ENCODE peak calls at places on chromosomes 2 and 18, in five cellular contexts. H, Q, C, B and J are unnamed samples.

GRCh38 chr18:23179416-23179815 is 44.1 kb downstream of the CABLES1 start:
- DNase-seq in H (no peak), Q (no peak), C (no peak), B (no peak), J (no peak)

GRCh38 chr2:58680938-58681337 is 439.8 kb upstream of the FANCL start:
- DNase-seq in H (no peak), Q (no peak), C (peak; percentile 2), B (no peak), J (no peak)

GRCh38 chr2:96359310-96359709 is 23.7 kb downstream of the NCAPH start:
- DNase-seq in H (peak; percentile 21), Q (peak; percentile 63), C (no peak), B (peak; percentile 23), J (peak; percentile 44)

GRCh38 chr2:218265626-218266025 is 4.3 kb downstream of the AAMP start:
- DNase-seq in H (no peak), Q (no peak), C (no peak), B (no peak), J (no peak)

GRCh38 chr2:239006886-239007285 is 159.0 kb downstream of the TWIST2 start:
- DNase-seq in H (no peak), Q (no peak), C (no peak), B (peak; percentile 30), J (no peak)

GRCh38 chr2:101900375-101900774 is 91.4 kb upstream of the IL1R2 start:
- DNase-seq in H (peak; percentile 76), Q (no peak), C (no peak), B (peak; percentile 20), J (peak; percentile 70)

GRCh38 chr18:7727381-7728076 is 160.4 kb downstream of the PTPRM start:
- DNase-seq in H (no peak), Q (no peak), C (no peak), B (no peak), J (no peak)

GRCh38 chr2:68368657-68369339 is 3.7 kb downstream of the PLEK start:
- DNase-seq in H (no peak), Q (peak; percentile 72), C (peak; percentile 51), B (peak; percentile 73), J (no peak)

GRCh38 chr2:24343225-24343882 is 17.0 kb downstream of the ITSN2 start:
- DNase-seq in H (no peak), Q (no peak), C (no peak), B (no peak), J (no peak)

GRCh38 chr2:203688798-203689197 is 17.6 kb upstream of the CD28 start:
- DNase-seq in H (no peak), Q (no peak), C (peak; percentile 91), B (no peak), J (no peak)

GRCh38 chr2:108833219-108833618 is 46.6 kb downstream of the CCDC138 start:
- DNase-seq in H (no peak), Q (no peak), C (peak; percentile 75), B (no peak), J (no peak)

GRCh38 chr18:27419646-27420045 is 234.5 kb upstream of the CHST9 start:
- DNase-seq in H (no peak), Q (no peak), C (no peak), B (no peak), J (no peak)

GRCh38 chr2:185338104-185338503 is 400.5 kb upstream of the FSIP2 start:
- DNase-seq in H (no peak), Q (no peak), C (no peak), B (peak; percentile 12), J (no peak)

GRCh38 chr2:85954918-85955420 is 66.2 kb upstream of the ST3GAL5 start:
- DNase-seq in H (no peak), Q (no peak), C (no peak), B (no peak), J (no peak)

GRCh38 chr18:57959278-57959677 is 84.7 kb upstream of the NEDD4L start:
- DNase-seq in H (peak; percentile 6), Q (no peak), C (peak; percentile 31), B (peak; percentile 87), J (no peak)

GRCh38 chr18:5463390-5463789 is 80.4 kb downstream of the EPB41L3 start:
- DNase-seq in H (no peak), Q (no peak), C (peak; percentile 30), B (peak; percentile 95), J (no peak)

GRCh38 chr2:179581605-179582004 is 279.8 kb downstream of the ZNF385B start:
- DNase-seq in H (no peak), Q (no peak), C (no peak), B (no peak), J (no peak)

GRCh38 chr2:237673130-237673921 is 45.9 kb downstream of the LRRFIP1 start:
- DNase-seq in H (peak; percentile 90), Q (peak; percentile 89), C (peak; percentile 73), B (peak; percentile 33), J (peak; percentile 84)

GRCh38 chr18:48229445-48230052 is 179.6 kb downstream of the ZBTB7C start:
- DNase-seq in H (no peak), Q (no peak), C (no peak), B (no peak), J (no peak)